ENCODE peak calls at places on chromosomes 5 and 9, in six cellular contexts. K is HepG2, Q is A549, J is upper lobe of left lung, E is GM12878, X is K562. A is an unnamed sample.

GRCh38 chr5:71013575-71013974 is 11.6 kb downstream of the NAIP start:
- ATAC-seq in K (peak; percentile 43), Q (no peak), J (no peak), E (no peak), X (peak; percentile 83), A (no peak)

GRCh38 chr5:72408602-72409001 is 88.4 kb downstream of the PTCD2 start:
- ATAC-seq in K (no peak), Q (no peak), J (no peak), E (no peak), X (no peak), A (peak; percentile 63)

GRCh38 chr9:629136-629535 is 212.4 kb upstream of the DMRT1 start:
- ATAC-seq in K (no peak), Q (no peak), J (no peak), E (peak; percentile 52), X (no peak), A (no peak)

GRCh38 chr9:133591985-133592384 is 17.2 kb downstream of the FAM163B start:
- ATAC-seq in K (no peak), Q (no peak), J (no peak), E (no peak), X (no peak), A (no peak)

GRCh38 chr9:108184941-108185340 is 670.8 kb downstream of the ACTL7B start:
- ATAC-seq in K (no peak), Q (no peak), J (peak; percentile 21), E (no peak), X (no peak), A (peak; percentile 42)

GRCh38 chr5:9761706-9762105 is 131.6 kb upstream of the TAS2R1 start:
- ATAC-seq in K (no peak), Q (no peak), J (no peak), E (no peak), X (no peak), A (no peak)

GRCh38 chr5:179275381-179275878 is 69.8 kb downstream of the ADAMTS2 start:
- ATAC-seq in K (no peak), Q (no peak), J (peak; percentile 5), E (no peak), X (no peak), A (peak; percentile 27)

GRCh38 chr9:98120476-98120875 is 1.5 kb upstream of the TRIM14 start:
- ATAC-seq in K (no peak), Q (no peak), J (peak; percentile 29), E (no peak), X (no peak), A (no peak)

GRCh38 chr9:6590772-6591384 is 54.7 kb downstream of the GLDC start:
- ATAC-seq in K (peak; percentile 99), Q (no peak), J (no peak), E (no peak), X (no peak), A (no peak)

GRCh38 chr9:110058304-110058953 is 149.5 kb downstream of the C9orf152 start:
- ATAC-seq in K (peak; percentile 90), Q (peak; percentile 97), J (peak; percentile 69), E (peak; percentile 83), X (peak; percentile 79), A (peak; percentile 58)

GRCh38 chr5:68253612-68254341 is 38.2 kb downstream of the PIK3R1 start:
- ATAC-seq in K (no peak), Q (no peak), J (no peak), E (no peak), X (no peak), A (no peak)

GRCh38 chr9:92513349-92513748 is 22.4 kb downstream of the ECM2 start:
- ATAC-seq in K (no peak), Q (no peak), J (no peak), E (no peak), X (no peak), A (no peak)

GRCh38 chr9:104776787-104777186 is 12.9 kb downstream of the NIPSNAP3B start:
- ATAC-seq in K (no peak), Q (no peak), J (peak; percentile 30), E (no peak), X (no peak), A (no peak)

GRCh38 chr5:108749130-108749861 is 1.6 kb downstream of the FER start:
- ATAC-seq in K (peak; percentile 55), Q (peak; percentile 70), J (peak; percentile 76), E (peak; percentile 50), X (peak; percentile 64), A (peak; percentile 77)

GRCh38 chr9:89178162-89179120 is at the start of gene SHC3:
- ATAC-seq in K (no peak), Q (no peak), J (peak; percentile 18), E (no peak), X (no peak), A (no peak)

GRCh38 chr5:86095106-86095505 is 522.6 kb upstream of the COX7C start:
- ATAC-seq in K (no peak), Q (no peak), J (no peak), E (no peak), X (no peak), A (no peak)
- TF ChIP-seq CTCF in K (no peak), Q (no peak), J (no peak), E (no peak), X (no peak), A (no peak)

DNA sequence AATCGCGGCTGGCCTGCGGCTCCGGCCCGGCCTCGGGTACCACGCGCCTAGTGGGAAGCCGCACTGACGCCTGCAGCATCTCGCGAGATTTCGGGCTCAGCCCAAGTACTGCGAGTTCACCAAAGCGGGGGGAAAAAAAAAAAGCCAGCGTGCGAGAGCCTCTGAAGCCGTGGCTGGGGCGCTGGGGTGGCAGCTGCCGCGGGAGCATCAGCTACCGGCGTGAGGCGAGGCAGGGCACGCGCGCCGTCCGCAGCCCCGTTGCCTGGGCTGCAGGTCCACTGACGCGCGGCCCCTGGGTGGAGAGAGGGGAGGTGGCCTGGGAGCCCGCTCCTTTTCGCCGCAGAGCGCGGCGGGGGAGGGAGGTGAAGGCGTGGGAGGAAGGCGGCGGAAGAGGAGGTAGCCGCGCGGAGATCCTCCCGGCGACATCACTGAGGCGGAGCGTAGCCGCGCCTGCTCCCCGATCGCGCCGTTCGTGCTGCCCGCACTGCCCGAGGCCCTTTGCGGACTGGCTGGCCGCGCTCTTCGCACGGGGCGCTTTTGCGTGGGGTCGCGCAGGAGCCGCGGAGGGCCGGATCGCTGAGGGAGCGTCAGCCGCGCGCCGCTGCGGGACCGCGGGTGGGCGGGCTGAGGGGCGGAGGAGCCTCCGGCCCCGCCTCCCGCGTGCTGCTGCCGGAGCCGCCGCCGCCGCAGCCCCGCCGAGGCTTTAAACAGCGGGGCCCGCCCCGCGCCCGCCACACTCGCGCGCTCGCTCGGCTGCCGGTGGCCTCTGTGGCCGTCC is at the start of gene SLC12A2:
- ATAC-seq in K (peak; percentile 79), Q (peak; percentile 83), J (peak; percentile 95), E (peak; percentile 68), X (peak; percentile 82), A (peak; percentile 92)
- TF ChIP-seq EP300 in K (no peak), Q (no peak), J (no peak), E (peak; percentile 6), X (no peak), A (no peak)

DNA sequence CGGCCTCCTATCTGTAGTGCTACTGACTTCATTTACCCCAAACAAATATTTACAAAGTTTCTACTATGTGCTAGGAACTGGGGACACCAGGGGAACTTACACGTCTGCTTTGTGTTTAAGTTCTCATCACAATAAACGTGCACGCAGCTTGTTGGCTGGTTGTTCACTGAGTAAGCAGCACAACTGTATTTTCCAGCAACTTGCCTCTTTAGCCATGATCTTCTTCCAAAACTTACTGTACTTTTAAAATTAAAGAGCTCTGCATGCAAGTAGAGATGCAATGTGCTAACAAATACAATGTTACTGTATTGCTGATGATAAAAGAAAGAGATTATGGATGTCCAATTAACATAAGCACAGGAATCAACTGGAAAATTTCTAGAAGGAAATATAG is 62.8 kb downstream of the RAPGEF1 start:
- ATAC-seq in K (no peak), Q (no peak), J (no peak), E (no peak), X (no peak), A (no peak)
- H3K4me3 ChIP-seq in K (no peak overlapping the region), Q (no peak overlapping the region), J (no peak overlapping the region), E (peak overlapping the region; percentile 63), X (no peak overlapping the region), A (no peak overlapping the region)

DNA sequence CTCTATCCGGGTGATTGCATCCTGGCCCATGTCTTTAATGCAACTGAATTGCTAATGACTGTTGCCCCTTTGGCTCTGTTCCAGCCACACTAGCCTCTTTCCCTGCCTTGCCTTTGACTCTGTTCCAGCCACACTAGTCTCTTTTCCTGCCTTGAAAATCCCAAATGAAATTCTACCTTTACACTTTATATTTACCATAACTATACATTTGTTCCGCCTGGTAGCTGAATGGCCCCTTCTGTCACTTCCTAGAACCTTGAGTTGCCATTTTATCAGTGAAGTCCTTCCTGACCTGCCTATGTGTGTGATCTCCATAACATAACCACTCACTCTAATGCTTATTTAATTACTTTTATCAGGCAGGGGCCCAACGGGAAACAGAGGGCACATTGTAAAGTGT is 1120.4 kb upstream of the WWC1 start:
- ATAC-seq in K (no peak), Q (no peak), J (no peak), E (no peak), X (no peak), A (no peak)
- TF ChIP-seq CTCF in K (no peak), Q (no peak), J (no peak), E (no peak), X (no peak), A (no peak)

GRCh38 chr9:127835930-127836586 is 18.4 kb downstream of the ENG start:
- ATAC-seq in K (no peak), Q (no peak), J (peak; percentile 59), E (no peak), X (peak; percentile 24), A (no peak)

GRCh38 chr9:127837346-127837745 is 17.1 kb downstream of the ENG start:
- ATAC-seq in K (no peak), Q (no peak), J (no peak), E (peak; percentile 25), X (no peak), A (no peak)

GRCh38 chr9:127829205-127829935 is 25.1 kb downstream of the ENG start:
- ATAC-seq in K (no peak), Q (no peak), J (no peak), E (no peak), X (no peak), A (no peak)

GRCh38 chr9:127832248-127832647 is 22.2 kb downstream of the ENG start:
- ATAC-seq in K (no peak), Q (no peak), J (no peak), E (no peak), X (no peak), A (no peak)

GRCh38 chr9:127833555-127833954 is 20.9 kb downstream of the ENG start:
- ATAC-seq in K (no peak), Q (no peak), J (peak; percentile 41), E (no peak), X (no peak), A (peak; percentile 42)
- TF ChIP-seq EP300 in K (no peak), Q (no peak), J (no peak), E (no peak), X (no peak), A (no peak)

A was measured in gastroesophageal sphincter.